ENCODE peak calls at places on chromosome 1, in eight cellular contexts. L, K, I, M, W, E, O and P are unnamed samples.

GRCh38 chr1:9651565-9652378 is at the start of gene PIK3CD:
- DNase-seq in K (no peak), O (peak), L (no peak), M (no peak), E (no peak), I (peak), W (peak), P (peak)

GRCh38 chr1:53175302-53175913 is 21.2 kb upstream of the CPT2 start:
- DNase-seq in K (no peak), W (peak), O (no peak), M (no peak), L (peak), E (no peak), I (no peak), P (no peak)

GRCh38 chr1:225712391-225712790 is 59.5 kb upstream of the ENAH start:
- DNase-seq in K (no peak), E (no peak), L (no peak), M (no peak), O (no peak), I (no peak), W (no peak), P (peak)

GRCh38 chr1:155085504-155086181 is 7.0 kb downstream of the EFNA3 start:
- DNase-seq in L (peak), I (peak), M (no peak), E (peak), K (peak), W (no peak), O (peak), P (peak)

GRCh38 chr1:43548285-43549271 is 17.9 kb downstream of the PTPRF start:
- DNase-seq in M (peak), I (no peak), L (peak), W (no peak), E (no peak), O (no peak), K (no peak), P (no peak)

GRCh38 chr1:101460709-101461108 is 223.9 kb downstream of the S1PR1 start:
- DNase-seq in I (peak), M (no peak), E (no peak), W (no peak), O (no peak), L (no peak), K (no peak), P (no peak)

GRCh38 chr1:110494036-110494435 is 24.9 kb downstream of the KCNA10 start:
- DNase-seq in L (no peak), W (no peak), I (no peak), M (no peak), E (no peak), O (no peak), K (no peak), P (no peak)

GRCh38 chr1:114758251-114758832 is 558 bp upstream of the CSDE1 start:
- DNase-seq in L (no peak), K (peak), W (peak), O (no peak), I (no peak), E (no peak), M (no peak), P (peak)

GRCh38 chr1:150763018-150763417 is 2.6 kb downstream of the CTSS start:
- DNase-seq in I (no peak), L (no peak), K (no peak), W (no peak), M (no peak), O (no peak), E (no peak), P (no peak)

GRCh38 chr1:56577859-56578663 is 1.3 kb downstream of the PLPP3 start:
- DNase-seq in L (peak), W (peak), O (peak), K (peak), M (peak), E (no peak), I (peak), P (no peak)

GRCh38 chr1:216653001-216653400 is 70.2 kb downstream of the ESRRG start:
- DNase-seq in W (no peak), I (no peak), E (no peak), M (no peak), O (no peak), L (no peak), K (no peak), P (peak)

GRCh38 chr1:241627453-241628329 is 12.5 kb downstream of the CHML start:
- DNase-seq in I (peak), O (no peak), M (no peak), L (peak), W (peak), K (no peak), E (no peak), P (peak)

GRCh38 chr1:162230096-162230495 is 146.6 kb downstream of the SPATA46 start:
- DNase-seq in K (peak), O (peak), M (no peak), W (peak), L (peak), E (no peak), I (peak), P (peak)

GRCh38 chr1:28853033-28853742 is 41.2 kb downstream of the OPRD1 start:
- DNase-seq in O (peak), W (no peak), M (no peak), L (no peak), K (no peak), I (no peak), E (no peak), P (peak)

GRCh38 chr1:172532700-172533510 is at the start of gene SUCO:
- DNase-seq in W (peak), E (peak), O (peak), I (peak), L (peak), K (peak), M (peak), P (peak)

GRCh38 chr1:27306892-27307850 is 14.8 kb upstream of the TMEM222 start:
- DNase-seq in O (peak), K (no peak), E (no peak), L (no peak), W (no peak), M (peak), I (peak), P (no peak)

GRCh38 chr1:182206628-182207239 is 145.2 kb upstream of the ZNF648 start:
- DNase-seq in K (no peak), I (no peak), E (no peak), L (peak), O (no peak), W (peak), M (no peak), P (no peak)

GRCh38 chr1:234969630-234970370 is 158.8 kb downstream of the TOMM20 start:
- DNase-seq in O (peak), M (no peak), E (no peak), K (peak), I (peak), W (peak), L (peak), P (no peak)

GRCh38 chr1:108559215-108560142 is at the start of gene EEIG2:
- DNase-seq in M (peak), E (peak), O (peak), K (peak), W (peak), I (peak), L (peak), P (peak)

GRCh38 chr1:232207089-232207723 is 422.7 kb downstream of the SIPA1L2 start:
- DNase-seq in L (no peak), K (no peak), E (no peak), O (no peak), W (no peak), M (no peak), I (no peak), P (no peak)

GRCh38 chr1:220271706-220272046 is 577 bp downstream of the RAB3GAP2 start:
- DNase-seq in K (peak), E (no peak), O (peak), W (peak), I (no peak), L (peak), M (peak), P (no peak)

GRCh38 chr1:86594284-86594683 is 47.4 kb downstream of the CLCA4 start:
- DNase-seq in I (no peak), E (no peak), K (no peak), O (no peak), M (no peak), W (no peak), L (no peak), P (no peak)

GRCh38 chr1:3598051-3598471 is 13.2 kb downstream of the MEGF6 start:
- DNase-seq in O (peak), W (no peak), L (no peak), I (no peak), K (no peak), E (no peak), M (no peak), P (no peak)

GRCh38 chr1:111516008-111516535 is 12.6 kb upstream of the ADORA3 start:
- DNase-seq in K (no peak), I (no peak), O (peak), E (no peak), M (no peak), L (peak), W (peak), P (peak)

GRCh38 chr1:168465942-168466702 is 77.7 kb downstream of the XCL2 start:
- DNase-seq in W (peak), L (peak), M (peak), K (no peak), E (no peak), I (peak), O (no peak), P (peak)

GRCh38 chr1:117671781-117672501 is 66.1 kb downstream of the TENT5C start:
- DNase-seq in K (no peak), L (peak), E (no peak), W (peak), I (no peak), M (no peak), O (peak), P (peak)

GRCh38 chr1:30888391-30888790 is 20.2 kb downstream of the SDC3 start:
- DNase-seq in M (no peak), K (no peak), O (no peak), E (no peak), L (peak), I (no peak), W (peak), P (peak)